ENCODE peak calls at places on chromosomes 3 and 15, in six cellular contexts. One of them, this sample, is unnamed.
A peak's percentile ranks its signal among the peaks of the same experiment; 100 is the strongest.

GRCh38 chr15:95087253-95087609 is 855.9 kb downstream of the MCTP2 start:
- DNase-seq in GM23248: no peak
- DNase-seq in esophagus muscularis mucosa: no peak
- DNase-seq in mesendoderm: no peak
- DNase-seq in GM23338: no peak
- DNase-seq in breast epithelium: no peak
- DNase-seq in this sample: no peak

GRCh38 chr3:97952280-97952679 is 20.0 kb downstream of the RIOX2 start:
- DNase-seq in esophagus muscularis mucosa: no peak
- DNase-seq in mesendoderm: no peak
- DNase-seq in breast epithelium: no peak
- DNase-seq in GM23338: no peak
- DNase-seq in GM23248: peak; percentile 83
- DNase-seq in this sample: no peak

GRCh38 chr3:33885496-33885895 is 87.1 kb downstream of the PDCD6IP start:
- DNase-seq in GM23248: no peak
- DNase-seq in mesendoderm: no peak
- DNase-seq in GM23338: no peak
- DNase-seq in breast epithelium: no peak
- DNase-seq in esophagus muscularis mucosa: no peak
- DNase-seq in this sample: no peak

GRCh38 chr3:149085828-149086231 is 503 bp downstream of the HLTF start:
- DNase-seq in mesendoderm: peak; percentile 85
- DNase-seq in esophagus muscularis mucosa: no peak
- DNase-seq in GM23248: peak; percentile 63
- DNase-seq in GM23338: peak; percentile 65
- DNase-seq in breast epithelium: no peak
- DNase-seq in this sample: peak; percentile 57

GRCh38 chr15:30903497-30904187 is at the start of gene FAN1:
- DNase-seq in breast epithelium: peak; percentile 77
- DNase-seq in esophagus muscularis mucosa: peak; percentile 95
- DNase-seq in GM23248: peak; percentile 93
- DNase-seq in GM23338: peak; percentile 91
- DNase-seq in mesendoderm: peak; percentile 94
- DNase-seq in this sample: peak; percentile 95

GRCh38 chr15:40936709-40937666 is 7.8 kb downstream of the DLL4 start:
- DNase-seq in mesendoderm: peak; percentile 64
- DNase-seq in breast epithelium: no peak
- DNase-seq in GM23338: no peak
- DNase-seq in esophagus muscularis mucosa: no peak
- DNase-seq in GM23248: peak; percentile 47
- DNase-seq in this sample: no peak

GRCh38 chr3:98812851-98813374 is 49.8 kb downstream of the ST3GAL6 start:
- DNase-seq in mesendoderm: peak; percentile 38
- DNase-seq in GM23338: peak; percentile 40
- DNase-seq in breast epithelium: no peak
- DNase-seq in esophagus muscularis mucosa: no peak
- DNase-seq in GM23248: peak; percentile 60
- DNase-seq in this sample: no peak

GRCh38 chr15:69398541-69398940 is 15.6 kb upstream of the KIF23 start:
- DNase-seq in GM23248: peak; percentile 75
- DNase-seq in mesendoderm: no peak
- DNase-seq in esophagus muscularis mucosa: no peak
- DNase-seq in breast epithelium: no peak
- DNase-seq in GM23338: no peak
- DNase-seq in this sample: no peak

GRCh38 chr3:134590766-134591165 is 60.1 kb downstream of the KY start:
- DNase-seq in esophagus muscularis mucosa: no peak
- DNase-seq in GM23338: no peak
- DNase-seq in GM23248: peak; percentile 28
- DNase-seq in breast epithelium: no peak
- DNase-seq in mesendoderm: no peak
- DNase-seq in this sample: no peak

GRCh38 chr15:40192942-40193341 is 32.1 kb downstream of the BUB1B start:
- DNase-seq in GM23338: no peak
- DNase-seq in GM23248: peak; percentile 57
- DNase-seq in esophagus muscularis mucosa: no peak
- DNase-seq in breast epithelium: no peak
- DNase-seq in mesendoderm: no peak
- DNase-seq in this sample: no peak

GRCh38 chr3:22121068-22121706 is 370.2 kb upstream of the ZNF385D start:
- DNase-seq in GM23248: no peak
- DNase-seq in breast epithelium: no peak
- DNase-seq in GM23338: no peak
- DNase-seq in mesendoderm: no peak
- DNase-seq in esophagus muscularis mucosa: no peak
- DNase-seq in this sample: no peak

GRCh38 chr3:194928183-194928736 is 242.6 kb downstream of the FAM43A start:
- DNase-seq in breast epithelium: no peak
- DNase-seq in GM23248: peak; percentile 58
- DNase-seq in mesendoderm: peak; percentile 37
- DNase-seq in GM23338: no peak
- DNase-seq in esophagus muscularis mucosa: peak; percentile 57
- DNase-seq in this sample: no peak

GRCh38 chr3:32195995-32196540 is 42.4 kb upstream of the CMTM8 start:
- DNase-seq in esophagus muscularis mucosa: no peak
- DNase-seq in mesendoderm: no peak
- DNase-seq in GM23248: no peak
- DNase-seq in breast epithelium: no peak
- DNase-seq in GM23338: no peak
- DNase-seq in this sample: no peak

GRCh38 chr15:100975043-100975442 is 55.9 kb downstream of the LRRK1 start:
- DNase-seq in mesendoderm: no peak
- DNase-seq in breast epithelium: no peak
- DNase-seq in esophagus muscularis mucosa: no peak
- DNase-seq in GM23338: no peak
- DNase-seq in GM23248: no peak
- DNase-seq in this sample: no peak

GRCh38 chr3:55434789-55435188 is 52.3 kb downstream of the WNT5A start:
- DNase-seq in GM23338: peak; percentile 81
- DNase-seq in breast epithelium: no peak
- DNase-seq in GM23248: peak; percentile 36
- DNase-seq in esophagus muscularis mucosa: peak; percentile 60
- DNase-seq in mesendoderm: peak; percentile 65
- DNase-seq in this sample: no peak

GRCh38 chr3:47932431-47932830 is 83.8 kb downstream of the MAP4 start:
- DNase-seq in breast epithelium: no peak
- DNase-seq in mesendoderm: no peak
- DNase-seq in esophagus muscularis mucosa: no peak
- DNase-seq in GM23338: no peak
- DNase-seq in GM23248: peak; percentile 27
- DNase-seq in this sample: no peak

GRCh38 chr3:33513262-33513863 is 73.2 kb upstream of the UBP1 start:
- DNase-seq in esophagus muscularis mucosa: no peak
- DNase-seq in GM23248: no peak
- DNase-seq in GM23338: no peak
- DNase-seq in mesendoderm: no peak
- DNase-seq in breast epithelium: no peak
- DNase-seq in this sample: no peak

GRCh38 chr15:85785887-85786777 is 8.6 kb downstream of the KLHL25 start:
- DNase-seq in breast epithelium: peak; percentile 50
- DNase-seq in esophagus muscularis mucosa: no peak
- DNase-seq in GM23248: peak; percentile 78
- DNase-seq in mesendoderm: peak; percentile 70
- DNase-seq in GM23338: no peak
- DNase-seq in this sample: peak; percentile 76

GRCh38 chr3:169295126-169295525 is 368.4 kb downstream of the MECOM start:
- DNase-seq in esophagus muscularis mucosa: no peak
- DNase-seq in GM23248: peak; percentile 40
- DNase-seq in GM23338: peak; percentile 32
- DNase-seq in mesendoderm: no peak
- DNase-seq in breast epithelium: no peak
- DNase-seq in this sample: no peak

GRCh38 chr15:93943607-93944006 is 287.8 kb upstream of the MCTP2 start:
- DNase-seq in esophagus muscularis mucosa: no peak
- DNase-seq in mesendoderm: no peak
- DNase-seq in breast epithelium: no peak
- DNase-seq in GM23338: no peak
- DNase-seq in GM23248: peak; percentile 50
- DNase-seq in this sample: no peak

GRCh38 chr15:39456113-39456512 is 124.8 kb upstream of the THBS1 start:
- DNase-seq in GM23248: no peak
- DNase-seq in GM23338: no peak
- DNase-seq in mesendoderm: no peak
- DNase-seq in breast epithelium: no peak
- DNase-seq in esophagus muscularis mucosa: no peak
- DNase-seq in this sample: no peak

GRCh38 chr3:67044955-67045354 is 46.8 kb downstream of the KBTBD8 start:
- DNase-seq in GM23248: peak; percentile 1
- DNase-seq in mesendoderm: peak; percentile 56
- DNase-seq in breast epithelium: no peak
- DNase-seq in GM23338: peak; percentile 46
- DNase-seq in esophagus muscularis mucosa: no peak
- DNase-seq in this sample: no peak

GRCh38 chr3:191592105-191592504 is 131.1 kb downstream of the PYDC2 start:
- DNase-seq in breast epithelium: no peak
- DNase-seq in GM23338: no peak
- DNase-seq in GM23248: no peak
- DNase-seq in mesendoderm: no peak
- DNase-seq in esophagus muscularis mucosa: no peak
- DNase-seq in this sample: no peak

GRCh38 chr3:141506071-141506470 is 19.2 kb downstream of the RASA2 start:
- DNase-seq in GM23248: no peak
- DNase-seq in breast epithelium: no peak
- DNase-seq in GM23338: no peak
- DNase-seq in mesendoderm: no peak
- DNase-seq in esophagus muscularis mucosa: no peak
- DNase-seq in this sample: no peak
- H3K4me1 ChIP-seq in GM23248: peaks cover 17% of the 10 kb centered on the region
- H3K4me1 ChIP-seq in breast epithelium: no peaks in the 10 kb centered on the region
- H3K4me1 ChIP-seq in GM23338: peaks cover 7% of the 10 kb centered on the region
- H3K4me1 ChIP-seq in mesendoderm: no peaks in the 10 kb centered on the region
- H3K4me1 ChIP-seq in esophagus muscularis mucosa: peaks cover 6% of the 10 kb centered on the region
- H3K4me1 ChIP-seq in this sample: no peaks in the 10 kb centered on the region

GRCh38 chr15:77714555-77714954 is 81.8 kb upstream of the LINGO1 start:
- DNase-seq in esophagus muscularis mucosa: no peak
- DNase-seq in mesendoderm: no peak
- DNase-seq in GM23338: no peak
- DNase-seq in GM23248: no peak
- DNase-seq in breast epithelium: no peak
- DNase-seq in this sample: no peak
- H3K27ac ChIP-seq in esophagus muscularis mucosa: no peak overlapping the region
- H3K27ac ChIP-seq in mesendoderm: no peak overlapping the region
- H3K27ac ChIP-seq in GM23338: no peak overlapping the region
- H3K27ac ChIP-seq in GM23248: no peak overlapping the region
- H3K27ac ChIP-seq in breast epithelium: no peak overlapping the region
- H3K27ac ChIP-seq in this sample: no peak overlapping the region

GRCh38 chr15:67097424-67097823 is 32.0 kb downstream of the SMAD3 start:
- DNase-seq in GM23338: no peak
- DNase-seq in breast epithelium: no peak
- DNase-seq in esophagus muscularis mucosa: no peak
- DNase-seq in GM23248: no peak
- DNase-seq in mesendoderm: no peak
- DNase-seq in this sample: no peak

GRCh38 chr15:67096536-67097294 is 31.3 kb downstream of the SMAD3 start:
- DNase-seq in breast epithelium: no peak
- DNase-seq in GM23338: no peak
- DNase-seq in GM23248: peak; percentile 79
- DNase-seq in esophagus muscularis mucosa: no peak
- DNase-seq in mesendoderm: no peak
- DNase-seq in this sample: no peak

GRCh38 chr15:67097893-67098740 is 32.7 kb downstream of the SMAD3 start:
- DNase-seq in esophagus muscularis mucosa: no peak
- DNase-seq in breast epithelium: peak; percentile 40
- DNase-seq in GM23338: no peak
- DNase-seq in mesendoderm: no peak
- DNase-seq in GM23248: peak; percentile 88
- DNase-seq in this sample: peak; percentile 59

GRCh38 chr15:67100124-67100791 is 34.9 kb downstream of the SMAD3 start:
- DNase-seq in esophagus muscularis mucosa: no peak
- DNase-seq in breast epithelium: no peak
- DNase-seq in GM23248: no peak
- DNase-seq in GM23338: no peak
- DNase-seq in mesendoderm: no peak
- DNase-seq in this sample: no peak

DNA sequence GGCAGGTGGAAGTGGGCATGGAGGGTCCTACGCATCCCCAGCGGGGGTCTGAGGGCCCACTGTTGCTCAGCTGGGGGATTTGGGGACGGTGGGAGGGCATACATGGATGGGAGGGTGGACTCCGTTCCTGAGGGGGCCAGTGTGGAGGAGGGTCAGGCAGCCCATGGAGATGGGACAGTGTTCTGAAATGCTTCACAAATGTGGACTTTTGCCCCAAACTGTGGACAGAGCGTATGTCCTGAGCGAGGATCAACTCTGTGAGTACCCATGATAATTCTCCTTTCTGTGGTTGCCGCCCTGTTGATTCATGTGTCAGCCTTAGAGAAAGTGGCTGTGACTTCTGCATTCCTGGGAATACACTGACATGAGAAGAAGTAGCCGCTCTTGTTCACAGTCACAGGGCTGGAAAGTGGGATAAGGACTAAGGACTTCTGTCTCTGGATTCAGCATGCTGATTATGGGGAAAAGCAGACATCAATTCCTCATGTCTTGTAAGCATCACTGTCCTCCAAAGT is 33.4 kb downstream of the SMAD3 start:
- DNase-seq in GM23248: peak; percentile 75
- DNase-seq in mesendoderm: no peak
- DNase-seq in breast epithelium: no peak
- DNase-seq in esophagus muscularis mucosa: no peak
- DNase-seq in GM23338: no peak
- DNase-seq in this sample: no peak
- H3K4me1 ChIP-seq in GM23248: peaks cover 51% of the 10 kb centered on the region
- H3K4me1 ChIP-seq in mesendoderm: peaks cover 5% of the 10 kb centered on the region
- H3K4me1 ChIP-seq in breast epithelium: peaks cover 3% of the 10 kb centered on the region
- H3K4me1 ChIP-seq in esophagus muscularis mucosa: peaks cover 78% of the 10 kb centered on the region
- H3K4me1 ChIP-seq in GM23338: peaks cover 3% of the 10 kb centered on the region
- H3K4me1 ChIP-seq in this sample: peaks cover 14% of the 10 kb centered on the region

GRCh38 chr3:186967686-186968085 is 37.4 kb downstream of the ST6GAL1 start:
- DNase-seq in breast epithelium: no peak
- DNase-seq in mesendoderm: peak; percentile 56
- DNase-seq in GM23248: no peak
- DNase-seq in GM23338: no peak
- DNase-seq in esophagus muscularis mucosa: no peak
- DNase-seq in this sample: no peak
- H3K27ac ChIP-seq in breast epithelium: no peak overlapping the region
- H3K27ac ChIP-seq in mesendoderm: peak overlapping the region; percentile 43
- H3K27ac ChIP-seq in GM23248: no peak overlapping the region
- H3K27ac ChIP-seq in GM23338: no peak overlapping the region
- H3K27ac ChIP-seq in esophagus muscularis mucosa: peak overlapping the region; percentile 11
- H3K27ac ChIP-seq in this sample: no peak overlapping the region

This sample was measured in testis.